ENCODE peak calls at places on chromosomes 11 and 22, in four cellular contexts. M, V, X and D are unnamed samples.

GRCh38 chr11:64687641-64688533 is 35.1 kb downstream of the NRXN2 start:
- DNase-seq in X (no peak), V (no peak), M (no peak), D (no peak)

GRCh38 chr22:25845985-25846745 is 104.2 kb downstream of the MYO18B start:
- DNase-seq in M (peak; percentile 35), V (no peak), X (no peak), D (no peak)

GRCh38 chr11:96508861-96509260 is 119.0 kb downstream of the JRKL start:
- DNase-seq in X (no peak), V (no peak), M (no peak), D (no peak)

GRCh38 chr22:37342065-37342464 is 59.8 kb downstream of the CYTH4 start:
- DNase-seq in M (no peak), X (no peak), V (no peak), D (no peak)

GRCh38 chr11:2318123-2318522 is 16.3 kb downstream of the TSPAN32 start:
- DNase-seq in M (no peak), X (no peak), V (no peak), D (no peak)

GRCh38 chr11:67117176-67117575 is 1.9 kb upstream of the KDM2A start:
- DNase-seq in M (no peak), X (no peak), V (no peak), D (no peak)

GRCh38 chr11:98965358-98965757 is 55.4 kb upstream of the CNTN5 start:
- DNase-seq in V (no peak), X (no peak), M (no peak), D (no peak)

GRCh38 chr22:39674536-39674935 is 104.0 kb downstream of the CACNA1I start:
- DNase-seq in V (no peak), M (no peak), X (no peak), D (no peak)

GRCh38 chr11:76785513-76785912 is 2.4 kb downstream of the TSKU start:
- DNase-seq in M (no peak), V (no peak), X (no peak), D (no peak)

GRCh38 chr22:20549232-20549841 is 41.9 kb downstream of the MED15 start:
- DNase-seq in M (no peak), X (no peak), V (no peak), D (no peak)
- TF ChIP-seq SUZ12 in M (no peak), X (no peak), V (no peak), D (no peak)

GRCh38 chr22:48882636-48883200 is 945.0 kb downstream of the BRD1 start:
- DNase-seq in X (no peak), V (no peak), M (no peak), D (no peak)
- H3K9me3 ChIP-seq in X (no peaks in the 10 kb centered on the region), V (peaks cover 4% of the 10 kb centered on the region), M (peaks cover 5% of the 10 kb centered on the region), D (no peaks in the 10 kb centered on the region)

DNA sequence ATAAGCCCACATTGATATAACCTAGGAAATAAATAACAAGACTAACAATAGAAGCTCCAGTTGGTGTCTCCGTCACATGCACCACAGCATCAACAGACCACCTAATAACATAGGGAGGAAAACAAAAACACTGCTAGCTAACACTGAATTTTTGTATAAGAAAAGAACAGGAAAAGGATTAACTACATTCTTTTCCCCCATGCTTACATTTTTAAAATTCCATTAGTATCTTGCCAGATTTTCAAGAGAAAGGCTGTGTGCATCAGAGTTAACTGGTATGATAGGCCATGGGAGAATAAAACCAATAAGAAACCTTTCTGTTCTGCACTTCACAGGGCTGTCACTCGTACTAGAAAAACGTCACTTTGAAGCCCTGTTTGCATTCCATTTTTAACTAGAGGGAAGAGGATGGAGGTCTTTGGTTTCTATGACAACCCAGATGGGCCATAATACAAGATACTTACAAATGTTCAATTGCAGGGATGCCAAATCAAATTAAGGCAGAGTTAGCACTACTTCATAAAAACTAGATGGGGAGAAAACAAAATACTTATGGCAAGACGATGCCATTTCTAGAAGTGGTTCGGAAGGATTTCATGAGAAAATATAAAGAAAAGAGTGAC is 79.1 kb downstream of the LARGE2 start:
- DNase-seq in X (no peak), V (no peak), M (no peak), D (peak; percentile 83)
- TF ChIP-seq SUZ12 in X (no peak), V (no peak), M (no peak), D (no peak)

DNA sequence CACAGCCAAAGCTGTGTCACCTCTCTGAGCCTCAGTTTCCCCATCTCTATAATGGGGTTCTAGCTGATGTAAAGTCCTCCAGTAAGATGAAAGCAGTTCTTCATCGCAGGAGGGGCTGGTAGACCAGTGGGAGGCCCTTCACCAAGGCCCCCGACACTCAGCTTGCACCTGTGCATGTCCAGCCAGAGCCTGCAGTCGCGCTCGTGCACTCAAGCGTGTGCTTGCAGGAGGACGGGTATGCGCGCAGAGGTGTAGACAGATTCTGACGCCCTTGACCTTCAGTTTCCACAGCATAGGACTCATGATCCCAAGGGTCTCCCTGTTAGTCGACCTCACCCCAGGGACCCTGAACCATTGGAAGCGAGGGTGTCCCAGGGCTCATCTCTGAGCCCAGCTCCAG is 633.7 kb downstream of the TBC1D22A start:
- DNase-seq in X (no peak), M (no peak), V (no peak), D (no peak)
- H3K9me3 ChIP-seq in X (no peaks in the 10 kb centered on the region), M (peaks cover 99% of the 10 kb centered on the region), V (no peaks in the 10 kb centered on the region), D (no peaks in the 10 kb centered on the region)

GRCh38 chr11:57432714-57433163 is 5.8 kb upstream of the SLC43A3 start:
- DNase-seq in M (no peak), X (no peak), V (no peak), D (no peak)
- TF ChIP-seq SUZ12 in M (no peak), X (no peak), V (no peak), D (no peak)

DNA sequence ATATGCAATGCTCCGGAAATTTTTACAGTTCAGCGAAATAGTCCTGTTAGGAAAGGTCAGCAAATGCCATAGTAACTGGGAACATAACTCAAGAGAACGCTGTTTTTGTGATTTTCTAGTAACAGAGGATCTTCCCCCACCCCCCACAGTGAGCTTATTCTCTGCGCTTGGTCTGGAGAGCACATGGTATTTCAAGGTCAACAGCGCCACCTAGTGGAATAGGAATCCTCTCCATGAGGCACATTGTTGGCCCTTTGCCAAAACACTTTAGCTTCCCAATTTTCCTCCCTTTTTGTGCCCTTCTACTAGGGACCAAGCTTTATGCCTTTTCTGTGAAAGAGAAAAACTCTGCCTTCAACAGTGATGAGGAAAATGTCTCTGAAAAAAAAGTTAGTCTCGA is 13.2 kb upstream of the OR4C12 start:
- DNase-seq in X (peak; percentile 73), M (peak; percentile 71), V (no peak), D (peak; percentile 80)
- H3K9me3 ChIP-seq in X (peaks cover 3% of the 10 kb centered on the region), M (peaks cover 60% of the 10 kb centered on the region), V (no peaks in the 10 kb centered on the region), D (peaks cover 31% of the 10 kb centered on the region)

GRCh38 chr11:73269353-73270088 is 2.6 kb upstream of the P2RY6 start:
- DNase-seq in V (no peak), M (no peak), X (no peak), D (no peak)

GRCh38 chr11:73272680-73273038 is 521 bp downstream of the P2RY6 start:
- DNase-seq in M (no peak), V (no peak), X (no peak), D (no peak)

GRCh38 chr11:73271936-73272679 is at the start of gene P2RY6:
- DNase-seq in X (peak; percentile 75), M (no peak), V (no peak), D (no peak)

GRCh38 chr11:73270089-73270854 is 1.9 kb upstream of the P2RY6 start:
- DNase-seq in M (no peak), V (no peak), X (no peak), D (no peak)

DNA sequence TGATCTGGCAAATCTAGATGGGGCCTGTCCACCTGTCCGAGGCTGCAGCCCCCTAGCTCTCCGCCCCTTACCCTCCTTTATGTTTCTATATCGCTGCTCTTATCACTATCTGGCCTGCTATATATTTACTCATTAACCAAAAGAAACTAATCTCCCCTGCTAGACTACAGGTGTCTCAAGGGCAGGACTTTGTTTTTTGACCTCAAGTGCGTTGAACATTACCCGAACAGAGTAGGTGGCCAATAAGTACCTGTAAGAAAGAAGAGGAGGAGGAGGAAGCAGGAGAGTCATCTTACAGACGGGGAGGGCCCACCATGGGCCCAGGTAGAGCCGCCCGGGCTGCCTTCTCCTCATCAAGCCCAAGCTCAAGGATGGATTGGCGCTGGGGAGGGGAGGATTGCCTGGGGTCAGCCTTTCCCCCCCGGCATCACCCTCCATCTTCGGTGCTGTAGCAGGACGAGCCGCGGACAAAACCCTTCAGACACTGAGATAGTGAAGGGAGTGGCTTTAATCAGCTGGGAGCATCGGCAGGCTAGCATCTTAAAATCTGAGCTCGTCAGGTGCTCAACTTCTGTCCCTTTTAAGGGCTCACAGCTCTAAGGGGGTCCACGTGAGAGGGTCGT is 1.2 kb upstream of the P2RY6 start:
- DNase-seq in M (no peak), V (no peak), X (no peak), D (no peak)
- TF ChIP-seq SUZ12 in M (no peak), V (no peak), X (no peak), D (no peak)

GRCh38 chr11:78397398-78397797 is 20.2 kb downstream of the GAB2 start:
- DNase-seq in X (no peak), V (peak; percentile 70), M (no peak), D (no peak)

GRCh38 chr11:78400701-78401100 is 16.9 kb downstream of the GAB2 start:
- DNase-seq in X (no peak), V (no peak), M (no peak), D (no peak)

GRCh38 chr11:78398715-78399114 is 18.9 kb downstream of the GAB2 start:
- DNase-seq in X (no peak), V (no peak), M (no peak), D (no peak)

GRCh38 chr11:78399136-78399535 is 18.5 kb downstream of the GAB2 start:
- DNase-seq in V (no peak), M (no peak), X (no peak), D (no peak)

GRCh38 chr11:78400116-78400515 is 17.5 kb downstream of the GAB2 start:
- DNase-seq in M (no peak), V (no peak), X (no peak), D (no peak)
- H3K9me3 ChIP-seq in M (no peaks in the 10 kb centered on the region), V (no peaks in the 10 kb centered on the region), X (no peaks in the 10 kb centered on the region), D (no peaks in the 10 kb centered on the region)

GRCh38 chr11:47087801-47088200 is 88.9 kb downstream of the ARFGAP2 start:
- DNase-seq in M (no peak), V (no peak), X (no peak), D (no peak)
- TF ChIP-seq SUZ12 in M (no peak), V (no peak), X (no peak), D (no peak)

DNA sequence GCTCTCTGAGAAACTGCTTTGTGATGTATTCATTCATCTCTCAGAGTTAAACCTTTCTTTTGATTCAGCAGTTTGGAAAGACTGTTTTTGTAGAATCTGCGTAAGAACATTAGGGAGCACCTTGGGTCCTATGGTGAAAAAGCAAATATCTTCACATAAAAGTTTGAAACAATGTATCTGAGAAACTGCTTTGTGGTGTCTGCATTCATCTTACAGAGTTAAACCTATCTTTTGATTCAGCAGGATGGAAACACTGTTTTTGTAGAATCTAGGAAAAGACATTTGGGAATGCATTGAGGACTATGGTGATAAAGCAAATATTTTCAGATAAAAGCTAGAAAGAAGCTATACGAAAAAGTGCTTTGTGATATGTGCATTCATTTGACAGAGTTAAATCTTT is 361.3 kb downstream of the OR4C45 start:
- DNase-seq in V (no peak), X (no peak), M (no peak), D (no peak)
- H3K9me3 ChIP-seq in V (no peaks in the 10 kb centered on the region), X (peaks cover 100% of the 10 kb centered on the region), M (peaks cover 67% of the 10 kb centered on the region), D (peaks cover 88% of the 10 kb centered on the region)